ENCODE peak calls at places on chromosome 15, in six cellular contexts. T is transverse colon, X is AG04450, W is hepatocyte, R is tibial nerve, D is lung. O is an unnamed sample.
A peak's percentile ranks its signal among the peaks of the same experiment; 100 is the strongest.

GRCh38 chr15:96160269-96160668 is 170.2 kb upstream of the NR2F2 start:
- DNase-seq in T (no peak), X (no peak), W (peak; percentile 30), R (peak; percentile 54), D (peak; percentile 37), O (peak; percentile 64)

GRCh38 chr15:98649621-98649995 is 1.3 kb downstream of the IGF1R start:
- DNase-seq in T (peak; percentile 52), X (no peak), W (peak; percentile 66), R (peak; percentile 5), D (peak; percentile 43), O (no peak)

GRCh38 chr15:77739591-77740378 is 107.1 kb upstream of the LINGO1 start:
- DNase-seq in T (no peak), X (no peak), W (no peak), R (no peak), D (no peak), O (no peak)

GRCh38 chr15:58462547-58462946 is 30.8 kb downstream of the LIPC start:
- DNase-seq in T (peak; percentile 66), X (no peak), W (peak; percentile 78), R (no peak), D (peak; percentile 45), O (no peak)

GRCh38 chr15:34793901-34794300 is 1.4 kb downstream of the ACTC1 start:
- DNase-seq in T (no peak), X (no peak), W (no peak), R (no peak), D (no peak), O (peak; percentile 30)

GRCh38 chr15:69526696-69527095 is 74.1 kb downstream of the RPLP1 start:
- DNase-seq in T (no peak), X (no peak), W (no peak), R (no peak), D (no peak), O (no peak)

GRCh38 chr15:31318429-31318828 is 8.2 kb upstream of the KLF13 start:
- DNase-seq in T (no peak), X (no peak), W (no peak), R (no peak), D (no peak), O (no peak)

GRCh38 chr15:70573121-70573850 is 190.1 kb downstream of the UACA start:
- DNase-seq in T (no peak), X (no peak), W (no peak), R (no peak), D (no peak), O (no peak)

GRCh38 chr15:76585573-76585892 is 249.0 kb downstream of the ISL2 start:
- DNase-seq in T (no peak), X (no peak), W (no peak), R (no peak), D (no peak), O (no peak)

GRCh38 chr15:43518073-43518761 is 809 bp downstream of the MAP1A start:
- DNase-seq in T (no peak), X (no peak), W (peak; percentile 53), R (no peak), D (no peak), O (peak; percentile 41)

GRCh38 chr15:72173401-72173800 is 24.2 kb downstream of the GRAMD2A start:
- DNase-seq in T (no peak), X (no peak), W (no peak), R (no peak), D (no peak), O (no peak)

GRCh38 chr15:31458591-31458990 is 132.0 kb downstream of the KLF13 start:
- DNase-seq in T (no peak), X (no peak), W (no peak), R (no peak), D (no peak), O (no peak)

GRCh38 chr15:83288381-83288801 is 3.9 kb upstream of the BNC1 start:
- DNase-seq in T (no peak), X (no peak), W (no peak), R (no peak), D (no peak), O (no peak)

GRCh38 chr15:83285979-83286553 is 1.6 kb upstream of the BNC1 start:
- DNase-seq in T (no peak), X (peak; percentile 26), W (peak; percentile 18), R (no peak), D (no peak), O (peak; percentile 74)

GRCh38 chr15:83285284-83285978 is 967 bp upstream of the BNC1 start:
- DNase-seq in T (no peak), X (no peak), W (no peak), R (no peak), D (no peak), O (no peak)

GRCh38 chr15:83289160-83289559 is 4.7 kb upstream of the BNC1 start:
- DNase-seq in T (no peak), X (no peak), W (no peak), R (no peak), D (no peak), O (no peak)

DNA sequence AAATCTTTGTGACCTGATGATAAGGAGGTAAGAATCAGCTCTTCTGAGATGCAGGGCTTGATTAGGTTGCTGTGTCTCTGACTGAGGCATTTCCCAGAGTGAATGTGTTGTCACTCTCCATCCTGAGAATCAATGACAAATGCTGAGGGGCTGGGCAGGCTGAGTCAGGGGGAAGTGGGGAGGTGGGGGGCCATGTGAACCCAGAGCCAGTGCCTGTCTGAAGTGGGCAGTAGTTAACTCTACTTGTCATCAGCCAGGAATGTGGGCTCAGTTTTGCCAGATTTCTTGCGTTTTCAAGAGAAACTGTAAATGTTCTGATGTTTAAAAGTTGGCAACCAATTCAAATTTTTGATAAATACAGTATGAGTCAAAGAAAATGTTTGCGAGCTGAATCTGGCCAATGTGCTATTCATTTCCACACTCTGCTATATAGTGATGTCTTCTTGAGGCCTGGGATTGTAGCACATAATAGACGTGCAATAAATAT is 3.1 kb upstream of the BNC1 start:
- DNase-seq in T (no peak), X (peak; percentile 86), W (no peak), R (no peak), D (no peak), O (peak; percentile 93)
- H3K27me3 ChIP-seq in T (peaks cover 51% of the 10 kb centered on the region), X (peaks cover 21% of the 10 kb centered on the region), W (peaks cover 59% of the 10 kb centered on the region), R (no peaks in the 10 kb centered on the region), D (peaks cover 4% of the 10 kb centered on the region), O (peaks cover 45% of the 10 kb centered on the region)

GRCh38 chr15:74888716-74889115 is 1.1 kb upstream of the MPI start:
- DNase-seq in T (no peak), X (no peak), W (no peak), R (no peak), D (no peak), O (no peak)

GRCh38 chr15:74891469-74891868 is 1.6 kb downstream of the MPI start:
- DNase-seq in T (peak; percentile 85), X (no peak), W (no peak), R (no peak), D (no peak), O (no peak)

GRCh38 chr15:74892313-74892712 is 2.5 kb downstream of the MPI start:
- DNase-seq in T (peak; percentile 54), X (no peak), W (no peak), R (no peak), D (no peak), O (no peak)

GRCh38 chr15:74889390-74889881 is 406 bp upstream of the MPI start:
- DNase-seq in T (peak; percentile 33), X (no peak), W (no peak), R (no peak), D (no peak), O (peak; percentile 54)

DNA sequence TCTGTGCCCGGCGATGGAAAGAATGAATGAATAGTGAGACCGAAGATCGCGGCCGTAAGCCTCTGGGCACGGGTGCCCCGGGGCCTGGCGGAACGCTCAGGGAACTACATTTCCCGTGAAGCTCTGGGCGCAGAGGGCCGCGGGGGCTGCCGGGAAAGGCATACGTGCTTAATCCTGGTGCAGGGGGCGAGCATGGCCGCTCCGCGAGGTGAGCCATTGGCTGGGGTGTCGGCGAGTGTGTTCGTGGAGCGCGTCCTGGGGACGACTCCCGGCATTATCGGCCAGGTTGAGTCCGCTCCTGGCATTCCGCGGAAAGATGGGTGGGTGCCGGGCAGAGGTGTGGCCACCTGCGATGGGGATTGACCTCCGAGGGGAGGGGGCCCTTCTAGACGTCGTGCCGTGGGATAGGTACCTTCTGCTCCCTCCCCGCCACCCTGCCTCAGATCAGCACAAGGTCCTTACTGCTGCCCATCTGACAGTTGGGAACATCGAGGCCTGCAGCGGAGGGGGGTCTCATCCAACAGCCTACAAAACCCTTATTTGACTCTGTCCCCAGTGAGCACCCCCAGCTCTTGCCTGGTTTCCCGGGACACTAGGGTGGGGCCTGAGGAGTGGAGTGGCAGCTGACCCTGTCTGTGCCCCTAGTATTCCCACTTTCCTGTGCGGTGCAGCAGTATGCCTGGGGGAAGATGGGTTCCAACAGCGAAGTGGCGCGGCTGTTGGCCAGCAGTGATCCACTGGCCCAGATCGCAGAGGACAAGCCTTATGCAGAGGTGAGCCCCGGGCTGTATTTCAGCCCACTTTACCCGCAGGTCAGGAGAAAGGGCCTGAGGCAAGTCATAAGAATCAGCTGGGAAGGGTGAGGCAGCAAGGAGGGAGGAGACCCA is at the start of gene MPI:
- DNase-seq in T (peak; percentile 90), X (peak; percentile 30), W (peak; percentile 90), R (peak; percentile 75), D (peak; percentile 87), O (peak; percentile 83)
- TF ChIP-seq CTCF in T (peak; percentile 64), X (no peak), W (no peak), R (no peak), D (no peak), O (no peak)

GRCh38 chr15:75151214-75152128 is 50.2 kb upstream of the C15orf39 start:
- DNase-seq in T (no peak), X (no peak), W (no peak), R (no peak), D (no peak), O (peak; percentile 19)

GRCh38 chr15:75145027-75145841 is 56.4 kb upstream of the C15orf39 start:
- DNase-seq in T (no peak), X (no peak), W (no peak), R (no peak), D (no peak), O (no peak)

GRCh38 chr15:75152382-75153079 is 49.2 kb upstream of the C15orf39 start:
- DNase-seq in T (no peak), X (no peak), W (no peak), R (no peak), D (no peak), O (no peak)

GRCh38 chr15:75149911-75150709 is 51.6 kb upstream of the C15orf39 start:
- DNase-seq in T (peak; percentile 35), X (no peak), W (no peak), R (no peak), D (no peak), O (no peak)

DNA sequence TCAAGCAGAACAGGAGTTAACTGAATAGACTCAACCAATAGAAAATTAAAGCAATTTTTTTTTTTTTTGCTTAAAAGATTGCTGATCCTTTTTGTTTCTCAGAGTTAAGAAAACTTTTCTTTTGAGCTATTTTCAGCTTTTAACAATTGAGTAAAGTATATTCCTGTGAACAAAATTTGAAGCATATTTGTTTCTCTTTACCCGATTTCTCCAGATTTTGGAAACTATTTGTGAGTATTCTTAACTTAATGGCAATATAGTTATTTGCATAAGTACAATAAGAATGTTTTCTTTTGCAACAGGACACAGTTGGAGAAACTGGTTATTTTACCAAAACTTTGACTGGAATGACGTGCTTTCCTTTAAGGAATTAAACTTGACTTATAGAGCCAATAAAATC is 53.4 kb upstream of the C15orf39 start:
- DNase-seq in T (no peak), X (no peak), W (no peak), R (no peak), D (no peak), O (no peak)
- H3K9me3 ChIP-seq in T (peaks cover 19% of the 10 kb centered on the region), X (peaks cover 38% of the 10 kb centered on the region), W (peaks cover 7% of the 10 kb centered on the region), R (no peaks in the 10 kb centered on the region), D (peaks cover 3% of the 10 kb centered on the region), O (no peaks in the 10 kb centered on the region)

DNA sequence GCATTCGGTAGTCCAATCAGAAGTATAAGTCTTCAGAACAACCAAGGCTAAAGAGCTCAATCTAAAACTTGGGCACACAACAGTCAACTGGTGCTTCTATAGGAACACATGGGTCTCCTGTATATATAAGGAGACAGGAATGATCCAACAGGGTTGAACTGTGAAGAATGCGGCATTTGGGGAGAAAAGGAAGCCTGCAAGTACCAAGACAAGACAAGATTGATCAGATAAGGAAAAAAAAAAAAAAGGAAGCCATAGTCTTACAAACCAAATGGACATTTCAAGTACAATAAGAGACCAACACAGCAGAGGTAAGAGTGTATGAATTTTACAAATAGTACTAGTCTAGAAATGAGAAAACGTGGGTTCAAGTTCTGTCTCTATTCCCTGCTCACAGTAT is 6.5 kb downstream of the CPEB1 start:
- DNase-seq in T (no peak), X (no peak), W (no peak), R (no peak), D (no peak), O (no peak)
- H3K27me3 ChIP-seq in T (peaks cover 54% of the 10 kb centered on the region), X (peaks cover 31% of the 10 kb centered on the region), W (peaks cover 99% of the 10 kb centered on the region), R (no peaks in the 10 kb centered on the region), D (peaks cover 7% of the 10 kb centered on the region), O (peaks cover 86% of the 10 kb centered on the region)